ENCODE peak calls at places on chromosomes 1 and 21, in nine cellular contexts. One of them, this sample, is unnamed.

GRCh38 chr1:56686171-56686570 is 41.1 kb downstream of the PRKAA2 start:
- DNase-seq in hepatocyte: no peak
- DNase-seq in HCT116: no peak
- DNase-seq in GM23248: peak; percentile 48
- DNase-seq in PC-9: peak; percentile 5
- DNase-seq in GM23338: no peak
- DNase-seq in PC-3: peak; percentile 39
- DNase-seq in Karpas-422: no peak
- DNase-seq in OCI-LY7: no peak
- DNase-seq in this sample: no peak

GRCh38 chr1:233641029-233641428 is 27.1 kb downstream of the KCNK1 start:
- DNase-seq in OCI-LY7: no peak
- DNase-seq in PC-9: no peak
- DNase-seq in Karpas-422: no peak
- DNase-seq in HCT116: no peak
- DNase-seq in GM23338: no peak
- DNase-seq in PC-3: no peak
- DNase-seq in GM23248: no peak
- DNase-seq in hepatocyte: no peak
- DNase-seq in this sample: no peak

GRCh38 chr1:2778220-2778592 is 23.3 kb downstream of the TTC34 start:
- DNase-seq in OCI-LY7: no peak
- DNase-seq in GM23248: no peak
- DNase-seq in Karpas-422: no peak
- DNase-seq in HCT116: no peak
- DNase-seq in PC-9: no peak
- DNase-seq in GM23338: no peak
- DNase-seq in hepatocyte: no peak
- DNase-seq in PC-3: no peak
- DNase-seq in this sample: no peak

GRCh38 chr1:1775364-1776226 is 2.7 kb downstream of the NADK start:
- DNase-seq in hepatocyte: no peak
- DNase-seq in PC-3: peak; percentile 9
- DNase-seq in OCI-LY7: peak; percentile 74
- DNase-seq in GM23338: peak; percentile 25
- DNase-seq in GM23248: no peak
- DNase-seq in HCT116: no peak
- DNase-seq in Karpas-422: peak; percentile 64
- DNase-seq in PC-9: no peak
- DNase-seq in this sample: peak; percentile 21

GRCh38 chr1:24963099-24963872 is 33.2 kb upstream of the RUNX3 start:
- DNase-seq in PC-3: no peak
- DNase-seq in GM23338: no peak
- DNase-seq in PC-9: no peak
- DNase-seq in HCT116: no peak
- DNase-seq in hepatocyte: no peak
- DNase-seq in OCI-LY7: peak; percentile 74
- DNase-seq in GM23248: no peak
- DNase-seq in Karpas-422: peak; percentile 75
- DNase-seq in this sample: no peak

GRCh38 chr21:43207043-43207315 is 38.2 kb downstream of the CRYAA start:
- DNase-seq in GM23338: no peak
- DNase-seq in GM23248: no peak
- DNase-seq in OCI-LY7: no peak
- DNase-seq in HCT116: no peak
- DNase-seq in PC-9: no peak
- DNase-seq in PC-3: no peak
- DNase-seq in Karpas-422: no peak
- DNase-seq in hepatocyte: no peak
- DNase-seq in this sample: no peak

GRCh38 chr1:178935610-178936009 is 64.7 kb upstream of the ANGPTL1 start:
- DNase-seq in OCI-LY7: no peak
- DNase-seq in Karpas-422: no peak
- DNase-seq in HCT116: no peak
- DNase-seq in PC-9: no peak
- DNase-seq in hepatocyte: no peak
- DNase-seq in PC-3: no peak
- DNase-seq in GM23248: no peak
- DNase-seq in GM23338: no peak
- DNase-seq in this sample: no peak

GRCh38 chr1:21189906-21190500 is 13.3 kb upstream of the EIF4G3 start:
- DNase-seq in PC-3: no peak
- DNase-seq in hepatocyte: no peak
- DNase-seq in OCI-LY7: no peak
- DNase-seq in Karpas-422: no peak
- DNase-seq in GM23338: no peak
- DNase-seq in HCT116: no peak
- DNase-seq in GM23248: no peak
- DNase-seq in PC-9: no peak
- DNase-seq in this sample: no peak

GRCh38 chr1:118136511-118136937 is 48.5 kb downstream of the SPAG17 start:
- DNase-seq in GM23248: peak; percentile 96
- DNase-seq in hepatocyte: peak; percentile 42
- DNase-seq in HCT116: no peak
- DNase-seq in Karpas-422: no peak
- DNase-seq in OCI-LY7: no peak
- DNase-seq in PC-9: no peak
- DNase-seq in PC-3: peak; percentile 67
- DNase-seq in GM23338: no peak
- DNase-seq in this sample: peak; percentile 17

GRCh38 chr1:107138767-107139445 is 1.9 kb upstream of the NTNG1 start:
- DNase-seq in PC-3: peak; percentile 85
- DNase-seq in GM23248: peak; percentile 72
- DNase-seq in OCI-LY7: no peak
- DNase-seq in HCT116: no peak
- DNase-seq in hepatocyte: no peak
- DNase-seq in GM23338: peak; percentile 11
- DNase-seq in Karpas-422: no peak
- DNase-seq in PC-9: no peak
- DNase-seq in this sample: no peak

GRCh38 chr1:66380452-66381212 is 153.3 kb upstream of the SGIP1 start:
- DNase-seq in GM23248: peak; percentile 45
- DNase-seq in OCI-LY7: peak; percentile 88
- DNase-seq in PC-9: no peak
- DNase-seq in HCT116: no peak
- DNase-seq in hepatocyte: no peak
- DNase-seq in Karpas-422: peak; percentile 93
- DNase-seq in PC-3: no peak
- DNase-seq in GM23338: no peak
- DNase-seq in this sample: peak; percentile 86

GRCh38 chr1:8402109-8402704 is 84.3 kb downstream of the SLC45A1 start:
- DNase-seq in Karpas-422: no peak
- DNase-seq in PC-3: no peak
- DNase-seq in PC-9: no peak
- DNase-seq in GM23248: no peak
- DNase-seq in hepatocyte: no peak
- DNase-seq in OCI-LY7: no peak
- DNase-seq in GM23338: no peak
- DNase-seq in HCT116: no peak
- DNase-seq in this sample: no peak

GRCh38 chr1:215277537-215277936 is 195.0 kb downstream of the KCNK2 start:
- DNase-seq in hepatocyte: no peak
- DNase-seq in OCI-LY7: no peak
- DNase-seq in PC-3: peak; percentile 48
- DNase-seq in PC-9: no peak
- DNase-seq in Karpas-422: no peak
- DNase-seq in GM23248: peak; percentile 54
- DNase-seq in HCT116: no peak
- DNase-seq in GM23338: no peak
- DNase-seq in this sample: no peak

GRCh38 chr21:35336534-35336933 is 287.4 kb upstream of the RUNX1 start:
- DNase-seq in GM23338: no peak
- DNase-seq in Karpas-422: no peak
- DNase-seq in hepatocyte: no peak
- DNase-seq in OCI-LY7: no peak
- DNase-seq in HCT116: no peak
- DNase-seq in GM23248: peak; percentile 42
- DNase-seq in PC-3: no peak
- DNase-seq in PC-9: no peak
- DNase-seq in this sample: no peak

GRCh38 chr21:26125433-26126167 is 45.0 kb downstream of the APP start:
- DNase-seq in GM23338: no peak
- DNase-seq in HCT116: no peak
- DNase-seq in GM23248: no peak
- DNase-seq in hepatocyte: no peak
- DNase-seq in PC-3: no peak
- DNase-seq in OCI-LY7: no peak
- DNase-seq in PC-9: no peak
- DNase-seq in Karpas-422: no peak
- DNase-seq in this sample: no peak

GRCh38 chr1:155983191-155984023 is 5.1 kb upstream of the ARHGEF2 start:
- DNase-seq in hepatocyte: peak; percentile 76
- DNase-seq in PC-3: peak; percentile 70
- DNase-seq in Karpas-422: peak; percentile 95
- DNase-seq in OCI-LY7: peak; percentile 85
- DNase-seq in HCT116: peak; percentile 77
- DNase-seq in PC-9: peak; percentile 46
- DNase-seq in GM23248: peak; percentile 95
- DNase-seq in GM23338: peak; percentile 74
- DNase-seq in this sample: peak; percentile 85

GRCh38 chr1:12480031-12480430 is 138.0 kb downstream of the DHRS3 start:
- DNase-seq in PC-9: no peak
- DNase-seq in hepatocyte: no peak
- DNase-seq in Karpas-422: no peak
- DNase-seq in HCT116: no peak
- DNase-seq in PC-3: no peak
- DNase-seq in GM23248: no peak
- DNase-seq in GM23338: no peak
- DNase-seq in OCI-LY7: no peak
- DNase-seq in this sample: no peak
- H3K4me1 ChIP-seq in PC-9: peaks cover 93% of the 10 kb centered on the region
- H3K4me1 ChIP-seq in hepatocyte: peaks cover 71% of the 10 kb centered on the region
- H3K4me1 ChIP-seq in Karpas-422: peaks cover 7% of the 10 kb centered on the region
- H3K4me1 ChIP-seq in HCT116: peaks cover 94% of the 10 kb centered on the region
- H3K4me1 ChIP-seq in PC-3: peaks cover 73% of the 10 kb centered on the region
- H3K4me1 ChIP-seq in GM23248: peaks cover 47% of the 10 kb centered on the region
- H3K4me1 ChIP-seq in GM23338: peaks cover 9% of the 10 kb centered on the region
- H3K4me1 ChIP-seq in OCI-LY7: peaks cover 14% of the 10 kb centered on the region
- H3K4me1 ChIP-seq in this sample: peaks cover 7% of the 10 kb centered on the region

GRCh38 chr1:23185381-23185780 is 16.7 kb upstream of the LUZP1 start:
- DNase-seq in hepatocyte: no peak
- DNase-seq in PC-9: no peak
- DNase-seq in Karpas-422: no peak
- DNase-seq in HCT116: no peak
- DNase-seq in PC-3: no peak
- DNase-seq in OCI-LY7: no peak
- DNase-seq in GM23248: no peak
- DNase-seq in GM23338: no peak
- DNase-seq in this sample: no peak
- H3K9me2 ChIP-seq in hepatocyte: no peaks in the 10 kb centered on the region
- H3K9me2 ChIP-seq in PC-9: no peaks in the 10 kb centered on the region
- H3K9me2 ChIP-seq in Karpas-422: no peaks in the 10 kb centered on the region
- H3K9me2 ChIP-seq in HCT116: no peaks in the 10 kb centered on the region
- H3K9me2 ChIP-seq in PC-3: no peaks in the 10 kb centered on the region
- H3K9me2 ChIP-seq in OCI-LY7: no peaks in the 10 kb centered on the region
- H3K9me2 ChIP-seq in GM23248: no peaks in the 10 kb centered on the region
- H3K9me2 ChIP-seq in GM23338: no peaks in the 10 kb centered on the region
- H3K9me2 ChIP-seq in this sample: no peaks in the 10 kb centered on the region

GRCh38 chr1:228151170-228151513 is 1.4 kb downstream of the GJC2 start:
- DNase-seq in hepatocyte: no peak
- DNase-seq in GM23338: no peak
- DNase-seq in Karpas-422: no peak
- DNase-seq in OCI-LY7: no peak
- DNase-seq in PC-9: no peak
- DNase-seq in HCT116: no peak
- DNase-seq in GM23248: no peak
- DNase-seq in PC-3: no peak
- DNase-seq in this sample: no peak

GRCh38 chr1:228150021-228150457 is 309 bp downstream of the GJC2 start:
- DNase-seq in PC-3: no peak
- DNase-seq in GM23338: no peak
- DNase-seq in GM23248: no peak
- DNase-seq in OCI-LY7: no peak
- DNase-seq in hepatocyte: no peak
- DNase-seq in HCT116: no peak
- DNase-seq in PC-9: no peak
- DNase-seq in Karpas-422: no peak
- DNase-seq in this sample: no peak

GRCh38 chr1:228151526-228151925 is 1.8 kb downstream of the GJC2 start:
- DNase-seq in hepatocyte: no peak
- DNase-seq in PC-9: no peak
- DNase-seq in HCT116: no peak
- DNase-seq in OCI-LY7: no peak
- DNase-seq in PC-3: no peak
- DNase-seq in GM23248: no peak
- DNase-seq in Karpas-422: no peak
- DNase-seq in GM23338: no peak
- DNase-seq in this sample: no peak

GRCh38 chr1:228149341-228150020 is at the start of gene GJC2:
- DNase-seq in GM23248: peak; percentile 36
- DNase-seq in PC-3: no peak
- DNase-seq in Karpas-422: no peak
- DNase-seq in PC-9: peak; percentile 77
- DNase-seq in GM23338: peak; percentile 41
- DNase-seq in hepatocyte: peak; percentile 43
- DNase-seq in OCI-LY7: peak; percentile 55
- DNase-seq in HCT116: no peak
- DNase-seq in this sample: no peak

GRCh38 chr1:228150458-228151169 is 884 bp downstream of the GJC2 start:
- DNase-seq in OCI-LY7: no peak
- DNase-seq in GM23338: no peak
- DNase-seq in HCT116: no peak
- DNase-seq in Karpas-422: no peak
- DNase-seq in hepatocyte: peak; percentile 63
- DNase-seq in PC-9: no peak
- DNase-seq in PC-3: no peak
- DNase-seq in GM23248: peak; percentile 90
- DNase-seq in this sample: no peak
- H3K27ac ChIP-seq in OCI-LY7: no peak overlapping the region
- H3K27ac ChIP-seq in GM23338: no peak overlapping the region
- H3K27ac ChIP-seq in HCT116: no peak overlapping the region
- H3K27ac ChIP-seq in Karpas-422: no peak overlapping the region
- H3K27ac ChIP-seq in hepatocyte: peak overlapping the region; percentile 91
- H3K27ac ChIP-seq in PC-9: no peak overlapping the region
- H3K27ac ChIP-seq in PC-3: no peak overlapping the region
- H3K27ac ChIP-seq in GM23248: peak overlapping the region; percentile 46
- H3K27ac ChIP-seq in this sample: no peak overlapping the region

GRCh38 chr1:226670062-226670461 is 69.0 kb downstream of the ITPKB start:
- DNase-seq in PC-3: no peak
- DNase-seq in GM23248: no peak
- DNase-seq in GM23338: no peak
- DNase-seq in PC-9: no peak
- DNase-seq in HCT116: no peak
- DNase-seq in OCI-LY7: no peak
- DNase-seq in hepatocyte: no peak
- DNase-seq in Karpas-422: no peak
- DNase-seq in this sample: no peak
- H3K4me1 ChIP-seq in PC-3: peaks cover 4% of the 10 kb centered on the region
- H3K4me1 ChIP-seq in GM23248: peaks cover under 1% of the 10 kb centered on the region
- H3K4me1 ChIP-seq in GM23338: peaks cover 17% of the 10 kb centered on the region
- H3K4me1 ChIP-seq in PC-9: peaks cover 26% of the 10 kb centered on the region
- H3K4me1 ChIP-seq in HCT116: peaks cover 4% of the 10 kb centered on the region
- H3K4me1 ChIP-seq in OCI-LY7: peaks cover 96% of the 10 kb centered on the region
- H3K4me1 ChIP-seq in hepatocyte: peaks cover 2% of the 10 kb centered on the region
- H3K4me1 ChIP-seq in Karpas-422: peaks cover 100% of the 10 kb centered on the region
- H3K4me1 ChIP-seq in this sample: no peaks in the 10 kb centered on the region

GRCh38 chr1:63710776-63711175 is 63.0 kb upstream of the ROR1 start:
- DNase-seq in GM23338: no peak
- DNase-seq in hepatocyte: no peak
- DNase-seq in HCT116: no peak
- DNase-seq in OCI-LY7: no peak
- DNase-seq in GM23248: no peak
- DNase-seq in PC-9: no peak
- DNase-seq in PC-3: no peak
- DNase-seq in Karpas-422: no peak
- DNase-seq in this sample: no peak
- H3K9me2 ChIP-seq in GM23338: peaks cover under 1% of the 10 kb centered on the region
- H3K9me2 ChIP-seq in hepatocyte: no peaks in the 10 kb centered on the region
- H3K9me2 ChIP-seq in HCT116: no peaks in the 10 kb centered on the region
- H3K9me2 ChIP-seq in OCI-LY7: no peaks in the 10 kb centered on the region
- H3K9me2 ChIP-seq in GM23248: no peaks in the 10 kb centered on the region
- H3K9me2 ChIP-seq in PC-9: no peaks in the 10 kb centered on the region
- H3K9me2 ChIP-seq in PC-3: no peaks in the 10 kb centered on the region
- H3K9me2 ChIP-seq in Karpas-422: no peaks in the 10 kb centered on the region
- H3K9me2 ChIP-seq in this sample: no peaks in the 10 kb centered on the region

GRCh38 chr1:52579415-52579814 is 22.8 kb upstream of the GPX7 start:
- DNase-seq in PC-3: no peak
- DNase-seq in OCI-LY7: no peak
- DNase-seq in Karpas-422: no peak
- DNase-seq in HCT116: no peak
- DNase-seq in GM23338: no peak
- DNase-seq in GM23248: no peak
- DNase-seq in PC-9: no peak
- DNase-seq in hepatocyte: no peak
- DNase-seq in this sample: no peak
- H3K27ac ChIP-seq in PC-3: no peak overlapping the region
- H3K27ac ChIP-seq in OCI-LY7: no peak overlapping the region
- H3K27ac ChIP-seq in Karpas-422: no peak overlapping the region
- H3K27ac ChIP-seq in HCT116: no peak overlapping the region
- H3K27ac ChIP-seq in GM23338: no peak overlapping the region
- H3K27ac ChIP-seq in GM23248: no peak overlapping the region
- H3K27ac ChIP-seq in PC-9: no peak overlapping the region
- H3K27ac ChIP-seq in hepatocyte: no peak overlapping the region
- H3K27ac ChIP-seq in this sample: no peak overlapping the region

This sample was measured in MM.1S.